ENCODE peak calls at places on chromosomes 1 and 21, in ten cellular contexts. F is T-helper 22 cell; G is effector CD4-positive, alpha-beta T cell; J is brain microvascular endothelial cell; Q is EH; K is CD4-positive, alpha-beta T cell; O is SJSA1; D is GM06990; U is stimulated activated naive CD4-positive, alpha-beta T cell treated with Interleukin-2 at 50 U/mL for 16 hours; Z is left ventricle myocardium superior. B is an unnamed sample.

GRCh38 chr1:156584813-156585212 is 5.3 kb downstream of the TTC24 start:
- DNase-seq in K (no peak), J (no peak), Z (no peak), Q (no peak), O (no peak), F (no peak), G (no peak), D (no peak), U (no peak), B (no peak)

GRCh38 chr21:36705679-36706481 is 7.0 kb downstream of the SIM2 start:
- DNase-seq in J (no peak), O (no peak), D (no peak), Z (no peak), U (no peak), F (no peak), K (no peak), G (no peak), Q (no peak), B (no peak)

GRCh38 chr1:156661932-156662587 is 15.1 kb downstream of the NES start:
- DNase-seq in Z (no peak), K (no peak), Q (peak), J (peak), D (peak), O (peak), U (no peak), F (no peak), G (no peak), B (no peak)

GRCh38 chr1:189315035-189315927 is 1162.4 kb downstream of the BRINP3 start:
- DNase-seq in D (no peak), K (no peak), Z (no peak), O (no peak), J (no peak), Q (no peak), G (no peak), F (no peak), U (no peak), B (no peak)

GRCh38 chr21:38660333-38661295 is 145.1 kb upstream of the ETS2 start:
- DNase-seq in G (no peak), O (peak), Q (no peak), K (no peak), F (no peak), J (no peak), U (no peak), Z (peak), D (peak), B (no peak)

GRCh38 chr1:6271554-6271953 is 10.7 kb upstream of the GPR153 start:
- DNase-seq in F (no peak), J (no peak), O (no peak), G (no peak), Z (no peak), Q (peak), U (no peak), D (no peak), K (no peak), B (no peak)

GRCh38 chr1:111234866-111235265 is 7.4 kb downstream of the CHI3L2 start:
- DNase-seq in F (no peak), O (no peak), Z (no peak), Q (peak), K (no peak), J (peak), G (no peak), D (no peak), U (no peak), B (peak)

GRCh38 chr1:118914379-118915161 is 73.6 kb downstream of the TBX15 start:
- DNase-seq in Q (no peak), O (no peak), F (no peak), J (no peak), G (no peak), U (no peak), D (no peak), K (no peak), Z (no peak), B (no peak)

GRCh38 chr1:109621402-109622101 is 1.9 kb downstream of the AMPD2 start:
- DNase-seq in K (no peak), Q (peak), U (no peak), F (no peak), Z (no peak), G (no peak), J (no peak), D (no peak), O (no peak), B (no peak)